ENCODE peak calls at places on chromosomes 2 and 18, in seven cellular contexts. J is adrenal gland, H is ovary, K is GM12892, E is right lobe of liver, R is tibial nerve, G is transverse colon. M is an unnamed sample.

GRCh38 chr2:10947005-10947440 is 35.3 kb downstream of the KCNF1 start:
- DNase-seq in J (no peak), H (no peak), K (no peak), E (no peak), R (no peak), G (no peak), M (no peak)

GRCh38 chr2:216064014-216064630 is 17.5 kb downstream of the PECR start:
- DNase-seq in J (no peak), H (no peak), K (no peak), E (no peak), R (no peak), G (no peak), M (no peak)

GRCh38 chr2:13002536-13002935 is 285.8 kb downstream of the TRIB2 start:
- DNase-seq in J (no peak), H (no peak), K (no peak), E (no peak), R (no peak), G (no peak), M (no peak)

GRCh38 chr2:127199223-127199622 is 20.9 kb downstream of the CYP27C1 start:
- DNase-seq in J (no peak), H (no peak), K (no peak), E (no peak), R (no peak), G (no peak), M (no peak)

GRCh38 chr2:85064927-85065630 is 68.1 kb upstream of the TCF7L1 start:
- DNase-seq in J (no peak), H (no peak), K (no peak), E (no peak), R (no peak), G (no peak), M (no peak)

GRCh38 chr18:9612215-9612830 is 2.0 kb downstream of the PPP4R1 start:
- DNase-seq in J (peak), H (no peak), K (no peak), E (no peak), R (no peak), G (peak), M (no peak)

GRCh38 chr2:8134105-8134903 is 547.6 kb upstream of the ID2 start:
- DNase-seq in J (no peak), H (no peak), K (no peak), E (no peak), R (no peak), G (peak), M (no peak)

GRCh38 chr2:23495661-23496114 is 110.7 kb downstream of the KLHL29 start:
- DNase-seq in J (no peak), H (peak), K (no peak), E (peak), R (no peak), G (no peak), M (no peak)

GRCh38 chr2:180017764-180018163 is 10.7 kb upstream of the CWC22 start:
- DNase-seq in J (peak), H (no peak), K (no peak), E (no peak), R (peak), G (no peak), M (peak)

GRCh38 chr18:13147146-13147545 is 71.4 kb upstream of the LDLRAD4 start:
- DNase-seq in J (no peak), H (no peak), K (no peak), E (no peak), R (no peak), G (no peak), M (no peak)

GRCh38 chr2:238886453-238887094 is 38.7 kb downstream of the TWIST2 start:
- DNase-seq in J (no peak), H (no peak), K (no peak), E (no peak), R (no peak), G (no peak), M (no peak)

GRCh38 chr2:166375736-166376487 is at the start of gene SCN9A:
- DNase-seq in J (peak), H (peak), K (no peak), E (peak), R (no peak), G (peak), M (peak)

GRCh38 chr2:113858764-113859163 is 31.1 kb upstream of the ACTR3 start:
- DNase-seq in J (peak), H (no peak), K (no peak), E (no peak), R (no peak), G (no peak), M (no peak)

GRCh38 chr2:71067567-71068217 is 756 bp upstream of the NAGK start:
- DNase-seq in J (peak), H (peak), K (no peak), E (no peak), R (no peak), G (no peak), M (no peak)

GRCh38 chr2:25168256-25169072 is at the start of gene POMC:
- DNase-seq in J (peak), H (peak), K (peak), E (peak), R (no peak), G (peak), M (no peak)

GRCh38 chr18:75199327-75199726 is 9.6 kb downstream of the PTGR3 start:
- DNase-seq in J (no peak), H (no peak), K (no peak), E (no peak), R (no peak), G (no peak), M (no peak)

GRCh38 chr18:45783097-45784075 is 42.1 kb upstream of the SIGLEC15 start:
- DNase-seq in J (no peak), H (no peak), K (no peak), E (no peak), R (no peak), G (no peak), M (no peak)

GRCh38 chr2:95346236-95346737 is 49.1 kb downstream of the KCNIP3 start:
- DNase-seq in J (peak), H (peak), K (no peak), E (peak), R (peak), G (peak), M (no peak)

GRCh38 chr2:54392925-54393324 is 63.2 kb upstream of the SPTBN1 start:
- DNase-seq in J (no peak), H (no peak), K (no peak), E (no peak), R (no peak), G (no peak), M (no peak)

GRCh38 chr2:138780451-138780880 is 276 bp upstream of the NXPH2 start:
- DNase-seq in J (no peak), H (peak), K (no peak), E (peak), R (no peak), G (no peak), M (no peak)

GRCh38 chr2:43139996-43140621 is 86.3 kb downstream of the ZFP36L2 start:
- DNase-seq in J (peak), H (peak), K (no peak), E (no peak), R (peak), G (no peak), M (no peak)

GRCh38 chr2:54522624-54523281 is 66.6 kb downstream of the SPTBN1 start:
- DNase-seq in J (peak), H (no peak), K (peak), E (peak), R (no peak), G (peak), M (no peak)

GRCh38 chr18:48385595-48385994 is 23.6 kb downstream of the ZBTB7C start:
- DNase-seq in J (no peak), H (no peak), K (no peak), E (no peak), R (no peak), G (no peak), M (no peak)

GRCh38 chr2:200443376-200443775 is 66.5 kb downstream of the KCTD18 start:
- DNase-seq in J (no peak), H (no peak), K (no peak), E (no peak), R (no peak), G (no peak), M (no peak)

GRCh38 chr2:234502285-234502918 is 5.5 kb upstream of the ARL4C start:
- DNase-seq in J (no peak), H (no peak), K (no peak), E (no peak), R (no peak), G (no peak), M (no peak)

GRCh38 chr18:8744038-8744437 is 38.7 kb downstream of the MTCL1 start:
- DNase-seq in J (no peak), H (no peak), K (no peak), E (no peak), R (no peak), G (no peak), M (no peak)

GRCh38 chr18:74196220-74197119 is 48.1 kb downstream of the TIMM21 start:
- DNase-seq in J (peak), H (no peak), K (peak), E (no peak), R (peak), G (peak), M (no peak)

GRCh38 chr2:64601027-64601767 is 52.5 kb downstream of the SERTAD2 start:
- DNase-seq in J (no peak), H (no peak), K (no peak), E (no peak), R (no peak), G (no peak), M (no peak)

GRCh38 chr2:213152065-213152794 is 818 bp upstream of the IKZF2 start:
- DNase-seq in J (peak), H (peak), K (no peak), E (peak), R (peak), G (peak), M (peak)

GRCh38 chr2:203730866-203731265 is 24.4 kb downstream of the CD28 start:
- DNase-seq in J (no peak), H (no peak), K (no peak), E (no peak), R (no peak), G (no peak), M (no peak)

GRCh38 chr2:16617282-16618266 is 48.1 kb downstream of the CYRIA start:
- DNase-seq in J (peak), H (no peak), K (no peak), E (no peak), R (no peak), G (no peak), M (no peak)

GRCh38 chr2:240389302-240389805 is 46.1 kb upstream of the GPC1 start:
- DNase-seq in J (no peak), H (peak), K (no peak), E (peak), R (no peak), G (no peak), M (peak)

GRCh38 chr2:129805889-129806288 is 173.6 kb upstream of the RAB6C start:
- DNase-seq in J (no peak), H (no peak), K (no peak), E (no peak), R (no peak), G (no peak), M (no peak)

GRCh38 chr18:39435986-39436385 is 1870.4 kb upstream of the CELF4 start:
- DNase-seq in J (no peak), H (no peak), K (no peak), E (no peak), R (no peak), G (no peak), M (no peak)

GRCh38 chr2:143176606-143177005 is 47.4 kb downstream of the ARHGAP15 start:
- DNase-seq in J (no peak), H (no peak), K (no peak), E (no peak), R (no peak), G (no peak), M (no peak)

GRCh38 chr2:217988840-217989204 is 14.0 kb downstream of the TNS1 start:
- DNase-seq in J (no peak), H (no peak), K (no peak), E (no peak), R (no peak), G (no peak), M (peak)

GRCh38 chr2:18891598-18892345 is 302.4 kb upstream of the NT5C1B start:
- DNase-seq in J (no peak), H (no peak), K (no peak), E (no peak), R (no peak), G (no peak), M (no peak)

GRCh38 chr2:207481924-207482323 is 47.8 kb upstream of the CREB1 start:
- DNase-seq in J (no peak), H (no peak), K (no peak), E (no peak), R (no peak), G (no peak), M (no peak)

GRCh38 chr18:67788784-67789545 is 272.4 kb upstream of the DSEL start:
- DNase-seq in J (no peak), H (no peak), K (no peak), E (no peak), R (no peak), G (no peak), M (no peak)

GRCh38 chr18:67790527-67790926 is 274.0 kb upstream of the DSEL start:
- DNase-seq in J (no peak), H (no peak), K (no peak), E (no peak), R (no peak), G (no peak), M (no peak)

GRCh38 chr18:67794512-67794911 is 278.0 kb upstream of the DSEL start:
- DNase-seq in J (no peak), H (no peak), K (no peak), E (no peak), R (no peak), G (no peak), M (no peak)
- TF ChIP-seq POLR2A in J (no peak), H (no peak), K (no peak), E (no peak), R (no peak), G (no peak), M (no peak)

GRCh38 chr2:30484995-30485394 is 37.9 kb downstream of the LCLAT1 start:
- DNase-seq in J (no peak), H (no peak), K (no peak), E (no peak), R (no peak), G (no peak), M (no peak)

GRCh38 chr2:30487603-30488002 is 40.6 kb downstream of the LCLAT1 start:
- DNase-seq in J (no peak), H (no peak), K (no peak), E (no peak), R (no peak), G (no peak), M (no peak)

GRCh38 chr2:30488012-30488659 is 41.1 kb downstream of the LCLAT1 start:
- DNase-seq in J (no peak), H (no peak), K (no peak), E (no peak), R (no peak), G (no peak), M (no peak)

GRCh38 chr2:30484145-30484544 is 37.1 kb downstream of the LCLAT1 start:
- DNase-seq in J (no peak), H (no peak), K (no peak), E (no peak), R (no peak), G (no peak), M (no peak)

DNA sequence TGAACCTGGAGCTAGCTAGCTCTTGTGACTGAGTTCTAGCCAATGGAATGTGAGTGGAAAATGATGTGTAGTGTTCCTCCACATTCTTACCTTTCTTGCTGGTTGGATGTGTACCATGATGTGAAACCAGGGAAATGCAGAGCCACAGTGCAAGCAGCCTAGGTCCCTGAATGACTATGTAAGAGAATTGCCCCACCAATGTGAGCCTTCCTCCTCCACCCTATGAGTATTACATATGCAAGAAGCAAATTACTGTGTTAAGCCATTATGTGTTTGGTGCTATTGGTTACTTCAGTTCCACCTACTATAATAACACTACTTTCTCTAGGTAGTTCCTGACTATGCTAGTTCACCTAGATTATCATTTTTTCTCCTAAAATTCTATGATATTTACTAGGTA is 39.6 kb downstream of the LCLAT1 start:
- DNase-seq in J (no peak), H (no peak), K (no peak), E (no peak), R (no peak), G (no peak), M (no peak)
- TF ChIP-seq POLR2A in J (no peak), H (no peak), K (no peak), E (no peak), R (no peak), G (no peak), M (no peak)

GRCh38 chr2:27262379-27263286 is at the start of gene SLC30A3:
- DNase-seq in J (peak), H (peak), K (peak), E (peak), R (peak), G (peak), M (peak)
- TF ChIP-seq POLR2A in J (no peak), H (no peak), K (no peak), E (no peak), R (no peak), G (no peak), M (no peak)

DNA sequence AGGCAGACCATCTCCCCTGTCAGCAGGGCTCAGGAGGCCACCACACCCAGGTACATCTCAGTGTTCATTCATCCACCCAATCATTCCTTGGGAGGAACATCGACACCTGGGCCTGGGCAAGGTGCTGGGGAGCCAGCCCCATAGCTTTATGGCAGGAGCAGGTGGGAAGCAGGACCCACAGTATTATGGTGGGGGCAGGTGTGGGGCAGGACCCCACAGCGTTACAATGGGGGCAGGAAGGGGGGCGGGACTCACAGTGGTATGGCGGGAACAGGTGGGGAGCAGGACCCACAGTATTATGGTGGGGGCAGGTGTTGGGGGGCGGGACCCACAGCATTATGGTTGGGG is 128.8 kb upstream of the HS6ST1 start:
- DNase-seq in J (peak), H (no peak), K (no peak), E (no peak), R (no peak), G (no peak), M (peak)
- TF ChIP-seq POLR2A in J (no peak), H (no peak), K (no peak), E (no peak), R (no peak), G (no peak), M (no peak)

DNA sequence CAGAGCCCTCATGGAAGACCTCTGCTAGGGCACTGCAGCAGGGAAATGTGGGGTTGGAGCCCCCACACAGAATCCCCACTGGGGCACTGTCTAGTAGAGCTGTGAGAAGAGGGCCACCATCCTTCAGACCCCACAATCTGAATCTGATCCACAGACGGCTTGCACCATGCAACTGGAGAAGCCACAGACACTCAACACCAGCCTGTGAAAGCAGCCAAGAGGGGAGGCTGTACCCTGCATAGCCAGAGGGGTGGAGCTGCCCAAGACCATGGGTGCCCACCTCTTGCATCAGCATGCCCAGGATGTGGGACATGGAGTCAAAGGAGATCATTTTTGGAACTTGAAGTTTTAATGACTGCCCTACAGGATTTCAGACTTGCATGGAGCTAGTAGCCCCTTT is 6.5 kb downstream of the CD226 start:
- DNase-seq in J (no peak), H (no peak), K (no peak), E (no peak), R (no peak), G (no peak), M (no peak)
- TF ChIP-seq POLR2A in J (no peak), H (no peak), K (peak), E (no peak), R (no peak), G (no peak), M (no peak)

DNA sequence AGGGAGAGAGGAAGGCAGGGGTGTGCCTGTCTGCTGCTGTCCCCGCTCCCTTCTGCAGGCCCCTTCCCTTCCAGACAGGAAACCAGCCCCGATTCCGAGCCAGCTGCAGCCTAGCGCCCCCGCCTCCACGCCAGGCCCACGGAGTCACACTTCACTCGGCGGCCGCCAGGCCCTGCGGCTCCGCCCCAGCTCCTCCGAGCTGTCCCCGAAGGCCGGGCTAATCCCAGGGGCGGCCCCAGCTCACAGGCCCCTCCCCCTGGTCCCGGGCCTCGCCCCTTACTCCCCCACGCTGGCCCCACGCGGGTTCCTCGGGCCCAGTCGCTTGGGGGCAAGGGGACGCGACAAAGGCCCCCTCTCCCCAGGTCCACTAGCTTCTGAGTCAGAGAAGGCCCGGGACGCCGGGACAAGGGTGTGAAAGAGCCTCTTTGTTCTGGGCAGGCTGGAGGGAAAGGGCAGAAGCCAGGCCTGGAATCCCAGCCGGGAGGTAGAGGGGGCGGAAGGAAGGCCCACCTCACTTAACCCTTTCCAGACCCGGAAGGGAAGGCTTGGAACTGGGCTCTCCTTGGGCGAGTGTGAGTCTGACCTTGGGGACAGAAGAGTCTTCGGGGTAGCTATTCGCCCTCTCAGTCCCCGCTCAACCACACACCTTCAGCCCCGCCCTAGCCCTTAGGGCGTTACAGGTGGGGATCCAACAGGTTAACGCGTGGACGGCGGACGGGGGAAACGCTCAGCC is 1.2 kb downstream of the RTKN start:
- DNase-seq in J (peak), H (peak), K (peak), E (peak), R (peak), G (peak), M (no peak)
- TF ChIP-seq POLR2A in J (peak), H (no peak), K (peak), E (peak), R (peak), G (peak), M (no peak)

GRCh38 chr2:97739020-97739892 is 25.9 kb downstream of the ZAP70 start:
- DNase-seq in J (no peak), H (no peak), K (no peak), E (no peak), R (no peak), G (no peak), M (peak)
- TF ChIP-seq POLR2A in J (no peak), H (no peak), K (no peak), E (no peak), R (no peak), G (no peak), M (no peak)

GRCh38 chr2:172085460-172086159 is at the start of gene DLX1:
- DNase-seq in J (no peak), H (peak), K (no peak), E (no peak), R (peak), G (no peak), M (no peak)

GRCh38 chr2:172082944-172083718 is 2.2 kb upstream of the DLX1 start:
- DNase-seq in J (no peak), H (no peak), K (no peak), E (no peak), R (no peak), G (no peak), M (no peak)

GRCh38 chr2:172083725-172084483 is 1.4 kb upstream of the DLX1 start:
- DNase-seq in J (no peak), H (no peak), K (no peak), E (no peak), R (no peak), G (no peak), M (no peak)

GRCh38 chr2:172084734-172085459 is 410 bp upstream of the DLX1 start:
- DNase-seq in J (peak), H (peak), K (peak), E (peak), R (peak), G (peak), M (no peak)

DNA sequence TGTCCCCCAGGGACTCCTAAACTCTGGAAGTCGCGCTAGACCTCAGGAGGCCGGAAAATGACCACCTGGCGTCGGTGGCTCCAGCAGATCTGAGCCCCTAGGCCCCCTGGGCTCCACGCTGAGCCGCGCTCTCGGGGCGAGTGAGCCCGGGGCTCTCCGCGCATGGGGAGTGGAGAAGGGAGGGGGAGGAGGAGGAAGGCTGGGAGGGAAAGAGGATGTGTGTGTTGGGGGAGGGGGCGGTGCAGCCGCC is 898 bp upstream of the DLX1 start:
- DNase-seq in J (no peak), H (no peak), K (no peak), E (no peak), R (no peak), G (no peak), M (no peak)
- TF ChIP-seq POLR2A in J (no peak), H (no peak), K (no peak), E (no peak), R (no peak), G (no peak), M (no peak)